ENCODE peak calls at places on chromosomes 4 and X, in nine cellular contexts. E is germinal center; J is stimulated activated CD4-positive, alpha-beta T cell treated with anti-CD3 and anti-CD28 coated beads, Interleukin-12 subunit alpha, Interleukin-12 subunit beta, amount 100 ng/mL, for 48 hours; C is tibial artery; U is midbrain; S is stimulated activated CD8-positive, alpha-beta memory T cell treated with anti-CD3 and anti-CD28 coated beads, Interleukin-12 subunit alpha, Interleukin-12 subunit beta, amount 100 ng/mL, for 4 hours; H is HFFc6; X is stromal cell of bone marrow; F is T follicular helper cell. Y is an unnamed sample.

GRCh38 chrX:150870059-150870458 is 28.4 kb downstream of the CD99L2 start:
- DNase-seq in U (no peak), X (no peak), H (no peak), E (no peak), S (no peak), J (no peak), F (no peak), C (no peak), Y (no peak)

GRCh38 chrX:136759968-136760367 is 20.8 kb downstream of the ARHGEF6 start:
- DNase-seq in H (no peak), U (no peak), S (no peak), F (no peak), X (no peak), E (no peak), C (no peak), J (no peak), Y (no peak)

GRCh38 chrX:17291141-17291900 is 83.7 kb upstream of the NHS start:
- DNase-seq in C (no peak), J (no peak), S (no peak), U (no peak), H (no peak), F (no peak), X (no peak), E (no peak), Y (no peak)

GRCh38 chr4:2417196-2417764 is 1.2 kb downstream of the ZFYVE28 start:
- DNase-seq in C (no peak), X (no peak), J (no peak), H (no peak), F (no peak), S (no peak), E (no peak), U (no peak), Y (no peak)

GRCh38 chr4:19575959-19576358 is 675.7 kb upstream of the SLIT2 start:
- DNase-seq in S (no peak), H (no peak), X (no peak), U (no peak), F (no peak), J (no peak), E (no peak), C (no peak), Y (no peak)

GRCh38 chr4:107548211-107548905 is 171.7 kb downstream of the PAPSS1 start:
- DNase-seq in F (no peak), U (no peak), J (no peak), E (no peak), C (no peak), H (peak; percentile 1), S (no peak), X (no peak), Y (no peak)

GRCh38 chrX:39576081-39576701 is 521.6 kb downstream of the BCOR start:
- DNase-seq in H (no peak), E (no peak), U (peak; percentile 22), X (no peak), S (no peak), F (no peak), C (peak; percentile 65), J (no peak), Y (no peak)

GRCh38 chrX:54842638-54843037 is 35.1 kb downstream of the MAGED2 start:
- DNase-seq in J (no peak), S (no peak), C (no peak), U (no peak), X (no peak), H (no peak), E (no peak), F (no peak), Y (no peak)

GRCh38 chr4:48024522-48024921 is 8.0 kb downstream of the NIPAL1 start:
- DNase-seq in C (no peak), H (no peak), S (no peak), U (no peak), E (no peak), J (no peak), F (no peak), X (no peak), Y (no peak)

GRCh38 chrX:16834811-16835210 is 35.4 kb downstream of the RBBP7 start:
- DNase-seq in S (no peak), C (no peak), E (no peak), F (no peak), J (no peak), U (no peak), H (no peak), X (no peak), Y (no peak)

GRCh38 chr4:155495572-155496293 is 119.0 kb upstream of the MAP9 start:
- DNase-seq in S (no peak), H (no peak), U (no peak), X (no peak), E (no peak), J (no peak), F (no peak), C (no peak), Y (no peak)

GRCh38 chr4:100306018-100306417 is 115.8 kb upstream of the DDIT4L start:
- DNase-seq in C (no peak), U (no peak), X (peak; percentile 73), E (no peak), F (no peak), S (no peak), J (no peak), H (peak; percentile 49), Y (no peak)

GRCh38 chr4:150664935-150665334 is 83.0 kb downstream of the MAB21L2 start:
- DNase-seq in S (no peak), C (no peak), F (no peak), J (no peak), E (no peak), X (no peak), H (no peak), U (no peak), Y (peak; percentile 33)

GRCh38 chr4:65719635-65720034 is 49.3 kb upstream of the EPHA5 start:
- DNase-seq in S (no peak), C (no peak), J (no peak), U (no peak), E (no peak), X (no peak), F (no peak), H (no peak), Y (no peak)

GRCh38 chr4:104490096-104490769 is 4.5 kb downstream of the CXXC4 start:
- DNase-seq in J (no peak), S (no peak), X (no peak), C (no peak), U (peak; percentile 56), E (no peak), H (no peak), F (no peak), Y (no peak)

GRCh38 chr4:168177546-168178149 is 85.3 kb downstream of the ANXA10 start:
- DNase-seq in X (no peak), U (no peak), C (no peak), S (no peak), J (no peak), F (no peak), H (no peak), E (no peak), Y (no peak)

GRCh38 chrX:51316271-51316670 is 16.4 kb upstream of the NUDT10 start:
- DNase-seq in S (no peak), J (no peak), C (no peak), U (no peak), X (no peak), E (no peak), F (no peak), H (no peak), Y (no peak)

GRCh38 chr4:121156822-121157769 is 7.0 kb downstream of the TNIP3 start:
- DNase-seq in H (no peak), S (peak; percentile 4), J (no peak), E (peak; percentile 5), U (no peak), X (no peak), F (no peak), C (no peak), Y (peak; percentile 36)